ENCODE peak calls at places on chromosome 12, in six cellular contexts. U is GM20000; X is fibroblast of mammary gland; A is activated naive CD4-positive, alpha-beta T cell treated with Interleukin-2 at 50 U/mL for 16 hours; T is CMK; K is omental fat pad. N is an unnamed sample.

GRCh38 chr12:42459336-42459847 is 130.2 kb downstream of the PRICKLE1 start:
- DNase-seq in U (no peak), X (no peak), A (no peak), T (no peak), K (no peak), N (no peak)

GRCh38 chr12:90836689-90837088 is 118.3 kb downstream of the CCER1 start:
- DNase-seq in U (no peak), X (no peak), A (no peak), T (no peak), K (no peak), N (no peak)

GRCh38 chr12:128008341-128008740 is 258.6 kb upstream of the TMEM132C start:
- DNase-seq in U (no peak), X (no peak), A (no peak), T (no peak), K (no peak), N (no peak)

GRCh38 chr12:102510463-102510862 is 30.1 kb upstream of the IGF1 start:
- DNase-seq in U (no peak), X (no peak), A (no peak), T (no peak), K (no peak), N (no peak)

GRCh38 chr12:2273288-2273687 is 220.5 kb downstream of the CACNA1C start:
- DNase-seq in U (no peak), X (peak), A (no peak), T (no peak), K (no peak), N (no peak)

GRCh38 chr12:85036241-85036707 is at the start of the genes LRRIQ1 and TSPAN19:
- DNase-seq in U (peak), X (peak), A (peak), T (no peak), K (no peak), N (peak)

GRCh38 chr12:53128780-53129747 is 25.8 kb downstream of the SOAT2 start:
- DNase-seq in U (no peak), X (no peak), A (no peak), T (no peak), K (no peak), N (no peak)

GRCh38 chr12:106094304-106094703 is 44.5 kb downstream of the NUAK1 start:
- DNase-seq in U (no peak), X (no peak), A (no peak), T (no peak), K (no peak), N (no peak)

GRCh38 chr12:105860556-105861207 is 278.1 kb downstream of the NUAK1 start:
- DNase-seq in U (no peak), X (no peak), A (no peak), T (no peak), K (no peak), N (no peak)

GRCh38 chr12:164207-164606 is 49.8 kb downstream of the SLC6A12 start:
- DNase-seq in U (no peak), X (no peak), A (no peak), T (no peak), K (no peak), N (no peak)

GRCh38 chr12:58414398-58414871 is 473.1 kb downstream of the ATP23 start:
- DNase-seq in U (no peak), X (peak), A (no peak), T (no peak), K (no peak), N (no peak)

GRCh38 chr12:23259558-23259957 is 634.6 kb downstream of the ETNK1 start:
- DNase-seq in U (no peak), X (no peak), A (no peak), T (no peak), K (no peak), N (no peak)

GRCh38 chr12:55728185-55728931 is 451 bp downstream of the CD63 start:
- DNase-seq in U (no peak), X (no peak), A (peak), T (no peak), K (no peak), N (no peak)

GRCh38 chr12:94595152-94595551 is 55.2 kb downstream of the TMCC3 start:
- DNase-seq in U (no peak), X (no peak), A (no peak), T (no peak), K (no peak), N (no peak)

N was measured in GM13976.